ENCODE peak calls at places on chromosomes 7 and 10, in five cellular contexts. H is IMR-90, O is H9, Z is H1, U is mesenchymal stem cell. E is an unnamed sample.

GRCh38 chr7:39621261-39621660 is 2.1 kb upstream of the RALA start:
- DNase-seq in Z (no peak), U (peak; percentile 74), H (peak; percentile 97), O (no peak), E (no peak)

GRCh38 chr10:125129076-125129458 is 31.3 kb downstream of the CTBP2 start:
- DNase-seq in U (no peak), Z (no peak), O (no peak), H (no peak), E (no peak)

GRCh38 chr7:128908750-128909385 is 1.6 kb downstream of the KCP start:
- DNase-seq in O (peak; percentile 32), Z (no peak), U (no peak), H (no peak), E (no peak)

GRCh38 chr10:50520115-50520514 is 103.6 kb downstream of the SGMS1 start:
- DNase-seq in O (no peak), U (no peak), Z (no peak), H (no peak), E (no peak)

GRCh38 chr10:112677689-112678088 is 230.7 kb downstream of the VTI1A start:
- DNase-seq in Z (no peak), H (no peak), O (no peak), U (no peak), E (no peak)

GRCh38 chr10:101489355-101489754 is 98.7 kb downstream of the POLL start:
- DNase-seq in Z (no peak), U (peak; percentile 4), O (no peak), H (peak; percentile 75), E (no peak)

GRCh38 chr7:108630002-108630401 is 60.3 kb downstream of the DNAJB9 start:
- DNase-seq in U (peak; percentile 14), O (no peak), H (peak; percentile 6), Z (no peak), E (no peak)

GRCh38 chr7:2738766-2739549 is 51.0 kb downstream of the AMZ1 start:
- DNase-seq in O (peak; percentile 23), U (no peak), Z (no peak), H (no peak), E (no peak)

GRCh38 chr10:77247076-77247561 is 390.5 kb downstream of the KCNMA1 start:
- DNase-seq in O (no peak), U (peak; percentile 70), H (peak; percentile 77), Z (no peak), E (no peak)

GRCh38 chr7:20417260-20417659 is 86.6 kb downstream of the ITGB8 start:
- DNase-seq in H (no peak), O (no peak), U (no peak), Z (no peak), E (no peak)

GRCh38 chr10:77524300-77524711 is 113.3 kb downstream of the KCNMA1 start:
- DNase-seq in O (no peak), U (peak; percentile 65), Z (no peak), H (peak; percentile 87), E (no peak)

GRCh38 chr10:72320676-72321247 is 34.0 kb downstream of the DNAJB12 start:
- DNase-seq in H (peak; percentile 99), U (peak; percentile 100), Z (peak; percentile 58), O (peak; percentile 87), E (no peak)

GRCh38 chr10:76430330-76430729 is 998.9 kb downstream of the LRMDA start:
- DNase-seq in Z (no peak), U (peak; percentile 31), H (no peak), O (no peak), E (no peak)

GRCh38 chr7:139734395-139734794 is 43.4 kb downstream of the HIPK2 start:
- DNase-seq in U (peak; percentile 99), H (peak; percentile 96), O (no peak), Z (no peak), E (no peak)

GRCh38 chr10:86857097-86857825 is 100.2 kb downstream of the MMRN2 start:
- DNase-seq in H (peak; percentile 88), O (peak; percentile 63), U (peak; percentile 52), Z (no peak), E (no peak)

GRCh38 chr7:139626817-139627216 is 103.3 kb downstream of the CLEC2L start:
- DNase-seq in Z (no peak), H (no peak), O (no peak), U (no peak), E (no peak)

GRCh38 chr7:52917982-52918578 is 117.4 kb upstream of the POM121L12 start:
- DNase-seq in O (peak; percentile 38), U (no peak), Z (no peak), H (no peak), E (no peak)

GRCh38 chr10:108208732-108209131 is 1044.2 kb upstream of the SORCS1 start:
- DNase-seq in Z (no peak), O (no peak), H (no peak), U (no peak), E (no peak)

DNA sequence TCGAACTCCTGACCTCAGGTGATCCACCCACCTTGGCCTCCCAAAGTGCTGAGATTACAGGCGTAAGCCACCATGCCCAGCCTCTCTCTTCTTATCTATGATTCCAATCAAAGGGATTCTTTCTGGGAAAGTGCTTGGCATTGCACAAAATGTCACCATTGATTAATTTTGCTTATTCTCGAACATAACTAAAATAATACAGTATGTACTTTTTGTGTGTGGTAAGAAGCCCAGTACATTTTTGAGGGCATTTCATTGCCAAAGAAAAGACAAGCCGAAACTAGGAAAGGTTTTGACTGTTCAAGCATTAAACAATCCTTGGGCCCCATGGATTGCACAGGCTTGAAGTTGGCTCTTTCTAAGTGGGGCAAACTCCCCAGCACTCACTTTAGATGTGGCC is 18.3 kb upstream of the CACUL1 start:
- DNase-seq in O (no peak), Z (no peak), H (no peak), U (no peak), E (no peak)
- H3K9me3 ChIP-seq in O (no peaks in the 10 kb centered on the region), Z (no peaks in the 10 kb centered on the region), H (no peaks in the 10 kb centered on the region), U (peaks cover 5% of the 10 kb centered on the region), E (peaks cover 2% of the 10 kb centered on the region)

GRCh38 chr10:75207079-75207867 is 3.3 kb upstream of the VDAC2 start:
- DNase-seq in O (no peak), U (no peak), Z (no peak), H (no peak), E (no peak)
- H2BK15ac ChIP-seq in O (no peak overlapping the region), U (no peak overlapping the region), Z (no peak overlapping the region), H (peak overlapping the region; percentile 81), E (no peak overlapping the region)

DNA sequence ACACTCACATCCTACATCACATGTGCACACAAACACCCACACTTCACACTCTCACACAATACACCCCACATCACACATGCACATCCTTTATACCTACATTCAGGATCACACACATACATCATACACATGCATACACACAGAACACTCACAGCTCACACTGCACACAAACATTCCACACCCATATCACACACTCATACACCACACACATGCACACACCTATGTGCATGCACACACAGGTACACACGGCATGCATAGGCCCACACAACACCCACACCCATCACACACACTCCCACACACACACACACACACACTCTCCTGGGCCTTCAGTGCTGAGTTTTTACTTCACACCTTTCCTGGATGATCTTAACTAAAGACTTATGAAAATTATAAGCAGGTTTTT is 220.5 kb downstream of the DNAJB6 start:
- DNase-seq in Z (no peak), U (no peak), H (no peak), O (no peak), E (no peak)
- H3K9me3 ChIP-seq in Z (no peaks in the 10 kb centered on the region), U (no peaks in the 10 kb centered on the region), H (peaks cover 68% of the 10 kb centered on the region), O (no peaks in the 10 kb centered on the region), E (peaks cover 7% of the 10 kb centered on the region)

DNA sequence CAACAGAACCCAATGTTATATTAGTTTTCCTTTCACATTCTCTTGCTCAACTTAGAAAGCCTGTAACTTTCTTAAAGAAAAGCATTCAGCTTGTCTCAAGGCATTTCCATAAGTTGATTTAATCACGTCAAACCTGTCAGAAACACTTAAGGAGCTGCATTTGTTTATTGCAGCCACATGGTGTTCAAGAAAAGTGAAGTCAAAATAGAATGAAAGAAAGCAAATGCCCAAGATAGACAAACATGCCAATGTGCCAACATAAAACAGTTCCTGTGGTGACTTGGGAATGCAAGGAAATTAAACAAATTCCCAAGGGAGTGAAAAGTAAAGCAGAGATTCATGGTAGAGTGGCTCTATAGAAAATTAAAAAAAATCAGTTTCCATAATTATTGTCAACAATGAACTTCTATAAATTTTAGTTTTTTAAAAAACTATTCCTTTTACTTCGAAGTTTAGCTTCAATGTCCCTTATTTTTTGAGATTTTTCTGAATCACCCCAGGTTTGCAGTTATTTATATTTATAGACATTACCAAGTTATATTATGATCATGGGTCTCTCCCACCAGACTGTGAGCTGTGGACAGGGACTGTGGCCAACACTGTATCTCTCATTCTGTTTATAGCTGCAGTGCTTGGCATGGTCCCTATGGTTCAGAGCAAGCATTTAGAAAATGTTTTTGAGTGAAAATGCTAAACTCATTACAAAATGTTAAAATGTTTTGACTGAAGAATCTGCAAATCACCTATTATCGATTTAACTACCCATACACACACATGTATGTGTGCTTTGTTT is 887.4 kb downstream of the REEP3 start:
- DNase-seq in O (no peak), Z (no peak), U (peak; percentile 16), H (no peak), E (no peak)
- H2BK15ac ChIP-seq in O (no peak overlapping the region), Z (no peak overlapping the region), U (no peak overlapping the region), H (no peak overlapping the region), E (no peak overlapping the region)

GRCh38 chr7:158415316-158415715 is 172.3 kb downstream of the PTPRN2 start:
- DNase-seq in H (no peak), O (no peak), U (no peak), Z (no peak), E (no peak)
- H3K9me3 ChIP-seq in H (peaks cover 64% of the 10 kb centered on the region), O (peaks cover 20% of the 10 kb centered on the region), U (peaks cover 10% of the 10 kb centered on the region), Z (peaks cover 26% of the 10 kb centered on the region), E (no peaks in the 10 kb centered on the region)

GRCh38 chr7:120725376-120726039 is 132.4 kb downstream of the TSPAN12 start:
- DNase-seq in Z (no peak), U (peak; percentile 55), O (no peak), H (peak; percentile 45), E (no peak)

GRCh38 chr7:120718361-120718760 is 139.6 kb downstream of the TSPAN12 start:
- DNase-seq in Z (no peak), H (no peak), O (no peak), U (no peak), E (no peak)

GRCh38 chr7:120724448-120724847 is 133.5 kb downstream of the TSPAN12 start:
- DNase-seq in O (no peak), Z (no peak), U (no peak), H (no peak), E (no peak)

GRCh38 chr7:120729300-120729699 is 128.6 kb downstream of the TSPAN12 start:
- DNase-seq in O (no peak), H (peak; percentile 51), U (peak; percentile 31), Z (no peak), E (no peak)

GRCh38 chr7:120723465-120724385 is 134.2 kb downstream of the TSPAN12 start:
- DNase-seq in H (no peak), U (no peak), Z (no peak), O (no peak), E (no peak)
- H2BK15ac ChIP-seq in H (no peak overlapping the region), U (no peak overlapping the region), Z (no peak overlapping the region), O (no peak overlapping the region), E (no peak overlapping the region)

GRCh38 chr7:157577061-157577460 is 240.3 kb downstream of the DNAJB6 start:
- DNase-seq in H (no peak), O (no peak), Z (no peak), U (no peak), E (no peak)
- H3K9me3 ChIP-seq in H (peaks cover 39% of the 10 kb centered on the region), O (no peaks in the 10 kb centered on the region), Z (no peaks in the 10 kb centered on the region), U (no peaks in the 10 kb centered on the region), E (no peaks in the 10 kb centered on the region)